ENCODE peak calls at places on chromosome 4, in five cellular contexts. D, Y, F, A and C are unnamed samples.

GRCh38 chr4:40630335-40631021 is 814 bp upstream of the RBM47 start:
- DNase-seq in D (peak), Y (no peak), F (no peak), A (peak), C (peak)

GRCh38 chr4:104128850-104129213 is 365.9 kb downstream of the CXXC4 start:
- DNase-seq in Y (no peak), A (no peak), F (no peak), D (no peak), C (no peak)

GRCh38 chr4:74674750-74675149 is 119.6 kb downstream of the BTC start:
- DNase-seq in Y (no peak), A (no peak), F (no peak), D (no peak), C (no peak)

GRCh38 chr4:183098723-183099536 is at the start of gene WWC2:
- DNase-seq in F (no peak), D (peak), Y (peak), A (peak), C (peak)

GRCh38 chr4:176413171-176413570 is 93.4 kb downstream of the SPCS3 start:
- DNase-seq in A (peak), F (no peak), D (no peak), Y (no peak), C (peak)

GRCh38 chr4:165502919-165503907 is 124.4 kb downstream of the CPE start:
- DNase-seq in A (peak), D (no peak), F (no peak), Y (no peak), C (no peak)

GRCh38 chr4:129822708-129823504 is 727.0 kb downstream of the C4orf33 start:
- DNase-seq in D (no peak), A (no peak), F (no peak), Y (peak), C (no peak)

GRCh38 chr4:119726505-119726904 is 97.9 kb upstream of the PDE5A start:
- DNase-seq in D (no peak), A (no peak), Y (no peak), F (no peak), C (no peak)